ENCODE peak calls at places on chromosomes 3 and 15, in four cellular contexts. M, B, Q and U are unnamed samples.

GRCh38 chr3:157794771-157795170 is 291.6 kb upstream of the VEPH1 start:
- DNase-seq in M (no peak), Q (no peak), B (no peak), U (no peak)

GRCh38 chr3:141949394-141949793 is 73.0 kb downstream of the ATP1B3 start:
- DNase-seq in M (no peak), Q (peak; percentile 37), B (no peak), U (no peak)

GRCh38 chr3:141388823-141389617 is 20.7 kb downstream of the ZBTB38 start:
- DNase-seq in M (no peak), Q (no peak), B (no peak), U (no peak)

GRCh38 chr3:163929253-163929652 is 1149.0 kb downstream of the SI start:
- DNase-seq in M (no peak), B (no peak), Q (no peak), U (no peak)

GRCh38 chr15:77852241-77853007 is 219.7 kb upstream of the LINGO1 start:
- DNase-seq in Q (no peak), M (no peak), B (no peak), U (no peak)

GRCh38 chr15:42155546-42156265 is 730 bp downstream of the PLA2G4F start:
- DNase-seq in B (peak; percentile 55), M (no peak), Q (no peak), U (peak; percentile 74)

GRCh38 chr15:51341366-51342248 is at the start of gene GLDN:
- DNase-seq in Q (peak; percentile 69), B (no peak), M (no peak), U (no peak)

GRCh38 chr3:152657002-152657400 is 177.9 kb upstream of the P2RY1 start:
- DNase-seq in Q (no peak), B (no peak), M (no peak), U (no peak)

GRCh38 chr3:105518806-105519418 is 152.2 kb downstream of the ALCAM start:
- DNase-seq in M (peak; percentile 54), Q (no peak), B (peak; percentile 17), U (peak; percentile 67)

GRCh38 chr15:95850837-95851236 is 479.7 kb upstream of the NR2F2 start:
- DNase-seq in M (peak; percentile 6), Q (no peak), B (no peak), U (no peak)

GRCh38 chr3:43581343-43581742 is 40.5 kb downstream of the ANO10 start:
- DNase-seq in Q (no peak), B (no peak), M (no peak), U (no peak)
- TF ChIP-seq JUND in Q (no peak), B (peak; percentile 67), M (peak; percentile 11), U (no peak)

DNA sequence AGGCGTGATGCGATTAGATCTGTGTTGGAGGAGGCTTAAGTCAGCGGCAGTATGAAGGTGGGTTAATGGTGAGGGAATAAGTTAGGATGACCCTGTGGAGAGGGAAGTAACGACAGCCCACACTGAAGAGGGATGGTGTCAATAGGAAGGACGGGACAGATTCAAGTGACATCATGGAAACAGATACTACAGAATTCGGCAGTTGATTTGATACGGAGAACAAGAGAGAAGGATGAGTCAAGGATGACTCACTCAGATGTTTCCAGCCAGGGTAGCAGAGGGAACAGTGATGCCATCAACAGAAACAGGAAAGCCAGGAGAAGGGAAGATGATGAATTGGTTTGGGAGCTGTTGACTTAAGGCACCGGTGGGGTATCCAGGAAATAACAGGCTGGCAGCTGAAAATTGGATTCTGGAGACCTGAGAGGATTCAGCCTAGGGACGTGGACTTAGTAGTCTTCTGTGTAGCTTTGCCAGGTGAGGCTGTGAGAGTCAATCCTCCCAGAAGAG is 38.0 kb downstream of the SHC4 start:
- DNase-seq in M (peak; percentile 91), Q (no peak), B (peak; percentile 39), U (no peak)
- TF ChIP-seq JUND in M (peak; percentile 93), Q (no peak), B (peak; percentile 99), U (no peak)

GRCh38 chr15:91630090-91630489 is 223.4 kb upstream of the SLCO3A1 start:
- DNase-seq in M (no peak), Q (no peak), B (no peak), U (no peak)

GRCh38 chr15:91632981-91633380 is 220.5 kb upstream of the SLCO3A1 start:
- DNase-seq in M (no peak), Q (no peak), B (no peak), U (no peak)

GRCh38 chr15:91632176-91632575 is 221.3 kb upstream of the SLCO3A1 start:
- DNase-seq in Q (no peak), B (no peak), M (no peak), U (no peak)

GRCh38 chr15:91634163-91634562 is 219.3 kb upstream of the SLCO3A1 start:
- DNase-seq in Q (no peak), B (no peak), M (no peak), U (no peak)
- TF ChIP-seq JUND in Q (no peak), B (no peak), M (no peak), U (no peak)

DNA sequence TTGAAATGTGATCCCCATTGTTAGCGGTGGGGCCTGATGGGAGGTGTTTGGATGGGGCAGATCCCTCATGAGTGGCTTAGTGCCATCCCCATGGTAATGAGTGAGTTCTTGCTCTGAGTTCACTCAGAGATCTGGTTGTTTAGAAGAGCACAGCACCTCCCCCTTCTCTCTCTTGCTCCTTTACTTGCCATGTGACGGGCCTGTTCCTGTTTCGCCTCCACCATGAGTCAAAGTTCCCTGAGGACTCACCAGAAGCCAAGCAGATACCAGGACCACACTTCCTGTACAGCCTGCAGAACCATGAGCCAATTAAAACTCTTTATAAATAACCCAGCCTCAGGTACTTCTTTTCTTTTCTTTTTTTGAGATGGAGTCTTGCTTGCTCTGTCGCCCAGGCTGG is 46.6 kb downstream of the ANP32A start:
- DNase-seq in M (no peak), B (no peak), Q (no peak), U (no peak)
- TF ChIP-seq JUND in M (no peak), B (no peak), Q (no peak), U (no peak)